ENCODE peak calls at places on chromosomes 7 and 10, in four cellular contexts. J, I, R and C are unnamed samples.

GRCh38 chr10:92313750-92314149 is 22.8 kb downstream of the MARCHF5 start:
- DNase-seq in J (no peak), R (no peak), I (no peak), C (no peak)

GRCh38 chr7:24472093-24472492 is 101.2 kb upstream of the PALS2 start:
- DNase-seq in R (no peak), I (no peak), J (no peak), C (no peak)

GRCh38 chr7:149624006-149624405 is 126.4 kb upstream of the ZNF746 start:
- DNase-seq in I (peak; percentile 36), R (no peak), J (peak; percentile 56), C (peak; percentile 36)

GRCh38 chr10:5611899-5612680 is 54.3 kb downstream of the ASB13 start:
- DNase-seq in J (no peak), R (no peak), I (peak; percentile 77), C (no peak)

GRCh38 chr7:79653136-79653631 is 199.7 kb upstream of the MAGI2 start:
- DNase-seq in R (no peak), I (no peak), J (no peak), C (no peak)

GRCh38 chr10:47402681-47403301 is 18.7 kb upstream of the ZNF488 start:
- DNase-seq in I (peak; percentile 91), J (no peak), R (no peak), C (no peak)

GRCh38 chr10:89458289-89458688 is 43.9 kb downstream of the IFIT5 start:
- DNase-seq in J (no peak), R (no peak), I (peak; percentile 53), C (no peak)

GRCh38 chr7:41459623-41460256 is 243.2 kb downstream of the INHBA start:
- DNase-seq in I (no peak), R (no peak), J (no peak), C (no peak)

GRCh38 chr7:105911961-105912575 is 35.7 kb upstream of the ATXN7L1 start:
- DNase-seq in J (no peak), R (no peak), I (no peak), C (no peak)

GRCh38 chr10:131920151-131920550 is 19.3 kb downstream of the PPP2R2D start:
- DNase-seq in J (no peak), I (no peak), R (no peak), C (no peak)

GRCh38 chr10:74859546-74859945 is 33.1 kb downstream of the KAT6B start:
- DNase-seq in J (no peak), R (no peak), I (no peak), C (no peak)

GRCh38 chr7:44666566-44666965 is 60.1 kb downstream of the OGDH start:
- DNase-seq in I (no peak), R (no peak), J (no peak), C (no peak)

GRCh38 chr10:75547391-75548298 is 116.2 kb downstream of the LRMDA start:
- DNase-seq in I (peak; percentile 17), J (peak; percentile 57), R (no peak), C (no peak)

GRCh38 chr10:117991701-117992100 is 55.0 kb downstream of the RAB11FIP2 start:
- DNase-seq in R (no peak), I (no peak), J (no peak), C (no peak)

GRCh38 chr10:10911471-10911921 is 106.2 kb upstream of the CELF2 start:
- DNase-seq in J (no peak), R (no peak), I (peak; percentile 82), C (no peak)

GRCh38 chr10:52409195-52409594 is 95.1 kb downstream of the DKK1 start:
- DNase-seq in I (no peak), R (no peak), J (no peak), C (no peak)

GRCh38 chr7:80047856-80048459 is 86.7 kb upstream of the GNAI1 start:
- DNase-seq in I (no peak), R (no peak), J (no peak), C (no peak)

GRCh38 chr10:7258948-7259523 is 151.8 kb downstream of the SFMBT2 start:
- DNase-seq in R (no peak), J (peak; percentile 57), I (no peak), C (peak; percentile 59)

GRCh38 chr7:34109936-34110626 is 204.7 kb downstream of the BMPER start:
- DNase-seq in I (no peak), J (no peak), R (no peak), C (no peak)

GRCh38 chr10:92594194-92594593 is 1.3 kb downstream of the KIF11 start:
- DNase-seq in J (peak; percentile 50), R (no peak), I (no peak), C (no peak)

GRCh38 chr10:47415520-47416304 is 31.6 kb upstream of the ZNF488 start:
- DNase-seq in I (no peak), R (no peak), J (no peak), C (no peak)

GRCh38 chr10:80164596-80164995 is 32.1 kb downstream of the PLAC9 start:
- DNase-seq in R (no peak), I (no peak), J (no peak), C (no peak)

GRCh38 chr10:71742301-71743098 is 22.9 kb upstream of the C10orf105 start:
- DNase-seq in J (no peak), I (no peak), R (no peak), C (no peak)

DNA sequence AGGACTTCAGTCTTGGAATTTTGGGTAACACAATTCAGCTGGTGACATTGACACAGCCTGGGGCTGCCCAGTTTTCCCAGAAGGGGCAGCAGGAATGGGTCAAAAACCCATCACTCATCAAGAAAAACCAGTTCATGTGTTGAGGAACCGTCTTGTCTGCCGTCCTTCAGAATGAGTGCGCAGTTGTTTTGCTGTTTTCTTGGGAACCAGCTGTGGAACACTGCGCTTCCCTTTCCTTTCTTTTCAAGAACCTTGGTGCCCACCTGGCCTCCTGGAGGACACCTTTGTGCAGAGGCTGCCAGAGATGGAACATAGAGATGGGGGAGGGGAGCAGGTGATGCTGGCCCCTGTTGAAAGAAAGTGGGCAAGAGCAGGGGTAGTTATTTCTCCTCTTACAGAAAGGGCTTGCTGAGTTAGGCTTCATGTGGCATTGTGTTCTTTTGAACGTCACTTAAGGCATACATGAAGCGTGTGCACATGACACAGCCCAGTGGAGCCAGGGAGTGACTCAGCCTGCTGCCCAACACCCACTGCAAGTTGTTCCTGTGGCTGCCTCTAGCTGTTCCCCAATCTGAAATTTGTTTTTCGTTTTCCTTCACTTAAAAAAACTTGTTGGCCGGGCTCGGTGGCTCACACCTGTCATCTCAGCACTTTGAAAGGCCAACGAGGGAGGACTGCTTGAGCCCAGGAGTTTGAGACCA is 87.4 kb upstream of the TNS3 start:
- DNase-seq in J (peak; percentile 92), R (peak; percentile 92), I (peak; percentile 95), C (peak; percentile 86)
- TF ChIP-seq CTCF in J (no peak), R (no peak), I (no peak), C (no peak)

GRCh38 chr7:132652507-132652906 is 76.2 kb upstream of the PLXNA4 start:
- DNase-seq in J (no peak), I (no peak), R (no peak), C (no peak)

GRCh38 chr7:132654150-132654549 is 77.9 kb upstream of the PLXNA4 start:
- DNase-seq in I (no peak), J (peak; percentile 45), R (peak; percentile 56), C (peak; percentile 59)

GRCh38 chr7:132655071-132655761 is 78.9 kb upstream of the PLXNA4 start:
- DNase-seq in R (no peak), J (peak; percentile 7), I (no peak), C (no peak)

GRCh38 chr7:132653364-132653930 is 77.2 kb upstream of the PLXNA4 start:
- DNase-seq in R (no peak), J (peak; percentile 11), I (no peak), C (no peak)

DNA sequence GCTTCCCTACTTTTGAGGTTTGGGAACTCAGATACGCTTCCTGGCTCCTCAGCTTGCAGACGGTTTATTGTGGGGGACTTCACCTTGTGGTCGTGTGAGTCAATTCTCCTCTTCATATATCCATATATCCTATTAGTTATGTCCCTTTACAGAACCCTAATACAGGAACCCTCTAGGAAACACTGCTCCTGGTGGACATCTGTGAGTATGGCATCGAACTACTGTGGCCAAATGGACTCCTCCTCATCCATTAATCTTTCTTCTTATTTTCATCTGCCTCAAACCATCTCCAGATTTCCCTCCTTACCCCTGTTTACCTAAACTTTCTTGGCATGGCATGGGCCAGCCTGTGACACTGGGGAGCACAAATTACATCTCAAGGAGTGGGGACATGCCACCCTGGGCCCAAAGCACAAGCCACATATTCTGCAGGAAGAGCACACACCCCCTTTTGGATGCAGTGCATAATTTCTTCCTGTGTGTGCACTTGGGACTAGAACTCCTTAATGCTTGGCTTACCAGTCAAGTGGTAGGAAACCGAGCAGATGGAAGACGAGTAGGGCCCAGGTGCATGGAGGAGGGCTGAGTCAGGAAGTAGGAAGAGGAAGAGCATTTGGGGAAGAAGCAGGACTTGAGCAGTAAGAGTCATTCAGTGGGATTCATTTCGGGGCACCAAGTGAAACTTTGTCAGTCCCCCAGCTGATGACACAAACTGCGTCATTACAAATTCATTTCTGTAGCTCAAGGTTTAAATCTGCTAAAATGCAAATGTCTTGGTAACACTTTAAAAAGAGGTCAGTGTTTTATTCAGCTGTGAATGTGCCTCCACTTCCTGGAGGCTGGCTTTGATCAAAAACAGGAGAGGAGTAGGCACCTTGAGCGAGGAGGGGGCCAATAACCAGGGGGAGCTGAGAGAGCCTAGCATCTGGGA is 80.8 kb upstream of the PLXNA4 start:
- DNase-seq in R (no peak), I (peak; percentile 53), J (peak; percentile 6), C (no peak)
- TF ChIP-seq CTCF in R (peak; percentile 51), I (peak; percentile 31), J (peak; percentile 42), C (peak; percentile 22)

DNA sequence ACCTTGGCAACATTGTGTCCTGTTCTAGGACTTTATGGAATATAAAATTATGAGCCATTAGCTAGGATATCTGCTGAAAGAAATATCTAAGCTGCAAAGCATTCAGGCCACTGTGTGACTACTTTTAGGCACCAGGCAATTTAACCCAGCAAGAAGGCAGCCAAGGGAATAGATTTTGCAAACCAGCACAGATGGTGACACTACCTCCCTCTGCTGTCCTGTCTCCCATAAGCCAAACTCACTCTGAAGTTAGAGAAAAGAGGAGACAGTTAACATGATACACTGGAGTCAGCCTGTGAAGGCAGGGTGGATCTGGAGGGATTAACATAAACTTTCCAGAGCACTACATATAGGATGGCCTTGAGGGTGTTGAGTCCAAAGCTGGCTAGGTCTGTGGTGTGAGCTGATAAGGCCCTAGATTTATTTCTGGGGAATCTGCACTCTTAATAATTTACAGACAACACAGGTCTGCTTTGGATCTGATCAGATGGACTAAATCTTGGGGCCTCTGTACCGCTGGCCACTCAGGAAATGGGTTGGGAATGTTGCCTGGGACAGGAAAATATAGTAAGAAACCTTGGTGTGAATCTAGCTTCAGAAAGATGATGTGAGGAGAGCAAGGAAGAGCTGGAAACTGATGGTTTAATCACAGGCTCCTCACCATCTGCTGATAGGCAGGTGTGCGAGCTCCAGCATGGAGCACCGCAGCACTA is 230.0 kb upstream of the PRSS1 start:
- DNase-seq in I (no peak), R (no peak), J (no peak), C (no peak)
- TF ChIP-seq CTCF in I (no peak), R (no peak), J (no peak), C (no peak)

GRCh38 chr7:133973710-133974109 is 153.4 kb upstream of the LRGUK start:
- DNase-seq in R (no peak), I (no peak), J (no peak), C (no peak)
- TF ChIP-seq CTCF in R (no peak), I (no peak), J (no peak), C (no peak)